ENCODE peak calls at places on chromosomes 4 and X, in four cellular contexts. One of them, this sample, is unnamed.

GRCh38 chrX:55030490-55031285 is at the start of gene ALAS2:
- DNase-seq in NCI-H2081: no peak
- DNase-seq in T-helper 2 cell: no peak
- DNase-seq in WTC11: no peak
- DNase-seq in this sample: no peak

GRCh38 chrX:155046129-155046810 is 19.6 kb downstream of the FUNDC2 start:
- DNase-seq in NCI-H2081: no peak
- DNase-seq in T-helper 2 cell: no peak
- DNase-seq in WTC11: no peak
- DNase-seq in this sample: no peak

GRCh38 chr4:29549308-29549707 is 1170.9 kb upstream of the PCDH7 start:
- DNase-seq in NCI-H2081: no peak
- DNase-seq in T-helper 2 cell: no peak
- DNase-seq in WTC11: no peak
- DNase-seq in this sample: no peak

GRCh38 chrX:110082156-110082555 is 79.2 kb downstream of the TMEM164 start:
- DNase-seq in NCI-H2081: no peak
- DNase-seq in T-helper 2 cell: no peak
- DNase-seq in WTC11: no peak
- DNase-seq in this sample: no peak

GRCh38 chr4:15186826-15187225 is 184.5 kb downstream of the CPEB2 start:
- DNase-seq in NCI-H2081: no peak
- DNase-seq in T-helper 2 cell: no peak
- DNase-seq in WTC11: no peak
- DNase-seq in this sample: no peak

GRCh38 chrX:20742106-20742505 is 475.4 kb upstream of the RPS6KA3 start:
- DNase-seq in NCI-H2081: no peak
- DNase-seq in T-helper 2 cell: no peak
- DNase-seq in WTC11: no peak
- DNase-seq in this sample: no peak

GRCh38 chrX:111100191-111100590 is 4.2 kb downstream of the PAK3 start:
- DNase-seq in NCI-H2081: peak; percentile 71
- DNase-seq in T-helper 2 cell: no peak
- DNase-seq in WTC11: peak; percentile 26
- DNase-seq in this sample: no peak

GRCh38 chr4:98341309-98341708 is 80.1 kb downstream of the RAP1GDS1 start:
- DNase-seq in NCI-H2081: no peak
- DNase-seq in T-helper 2 cell: no peak
- DNase-seq in WTC11: no peak
- DNase-seq in this sample: no peak

GRCh38 chr4:98055800-98056501 is 87.3 kb downstream of the STPG2 start:
- DNase-seq in NCI-H2081: no peak
- DNase-seq in T-helper 2 cell: no peak
- DNase-seq in WTC11: no peak
- DNase-seq in this sample: no peak

GRCh38 chr4:82711158-82711785 is 87.3 kb downstream of the SCD5 start:
- DNase-seq in NCI-H2081: no peak
- DNase-seq in T-helper 2 cell: no peak
- DNase-seq in WTC11: no peak
- DNase-seq in this sample: no peak